ENCODE peak calls at places on chromosomes 6 and 20, in six cellular contexts. H is prostate gland; I is CD8-positive, alpha-beta T cell; Z is foreskin fibroblast; K is upper lobe of right lung; W is BJ. V is an unnamed sample.
A peak's percentile ranks its signal among the peaks of the same experiment; 100 is the strongest.

GRCh38 chr6:68639211-68639610 is 4.1 kb downstream of the ADGRB3 start:
- DNase-seq in Z (no peak), I (no peak), W (no peak), H (no peak), K (no peak), V (no peak)

GRCh38 chr6:92126983-92127382 is 1292.4 kb downstream of the EPHA7 start:
- DNase-seq in Z (no peak), K (no peak), I (no peak), H (no peak), W (no peak), V (no peak)

GRCh38 chr20:31833130-31833930 is 12.1 kb downstream of the FOXS1 start:
- DNase-seq in H (no peak), I (peak; percentile 66), Z (no peak), K (no peak), W (no peak), V (no peak)

GRCh38 chr6:446418-447366 is 55.1 kb downstream of the IRF4 start:
- DNase-seq in K (no peak), W (no peak), Z (no peak), I (peak; percentile 79), H (no peak), V (no peak)

GRCh38 chr6:158008894-158009891 is 27.5 kb downstream of the SYNJ2 start:
- DNase-seq in K (peak; percentile 68), W (no peak), Z (peak; percentile 76), H (peak; percentile 63), I (no peak), V (no peak)

GRCh38 chr6:35213824-35214756 is at the start of gene SCUBE3:
- DNase-seq in Z (no peak), H (no peak), W (no peak), I (no peak), K (peak; percentile 68), V (no peak)

GRCh38 chr6:122568350-122568749 is 41.9 kb upstream of the PKIB start:
- DNase-seq in I (no peak), W (no peak), K (no peak), H (no peak), Z (no peak), V (no peak)

GRCh38 chr6:159433550-159433949 is 259.5 kb downstream of the SOD2 start:
- DNase-seq in H (no peak), Z (no peak), K (no peak), I (no peak), W (no peak), V (no peak)

GRCh38 chr20:17655286-17655651 is 26.8 kb downstream of the RRBP1 start:
- DNase-seq in H (no peak), Z (no peak), I (no peak), K (peak; percentile 33), W (no peak), V (no peak)

GRCh38 chr6:45677381-45677992 is 299.8 kb upstream of the SUPT3H start:
- DNase-seq in Z (no peak), H (peak; percentile 37), K (no peak), W (no peak), I (peak; percentile 70), V (peak; percentile 45)

GRCh38 chr6:163263998-163264661 is 150.4 kb upstream of the QKI start:
- DNase-seq in I (no peak), Z (no peak), K (no peak), W (no peak), H (no peak), V (no peak)

GRCh38 chr20:23010096-23010495 is 25.0 kb upstream of the SSTR4 start:
- DNase-seq in W (no peak), Z (no peak), K (no peak), H (no peak), I (no peak), V (no peak)

GRCh38 chr6:22774129-22774528 is 204.8 kb downstream of the HDGFL1 start:
- DNase-seq in K (no peak), W (no peak), Z (no peak), I (no peak), H (no peak), V (no peak)

GRCh38 chr6:22783921-22784320 is 214.6 kb downstream of the HDGFL1 start:
- DNase-seq in Z (no peak), H (no peak), W (no peak), K (no peak), I (no peak), V (no peak)

GRCh38 chr6:22785036-22785435 is 215.7 kb downstream of the HDGFL1 start:
- DNase-seq in Z (no peak), W (no peak), I (no peak), H (no peak), K (no peak), V (no peak)

GRCh38 chr6:22784611-22785010 is 215.2 kb downstream of the HDGFL1 start:
- DNase-seq in K (no peak), Z (no peak), H (no peak), W (no peak), I (no peak), V (no peak)

DNA sequence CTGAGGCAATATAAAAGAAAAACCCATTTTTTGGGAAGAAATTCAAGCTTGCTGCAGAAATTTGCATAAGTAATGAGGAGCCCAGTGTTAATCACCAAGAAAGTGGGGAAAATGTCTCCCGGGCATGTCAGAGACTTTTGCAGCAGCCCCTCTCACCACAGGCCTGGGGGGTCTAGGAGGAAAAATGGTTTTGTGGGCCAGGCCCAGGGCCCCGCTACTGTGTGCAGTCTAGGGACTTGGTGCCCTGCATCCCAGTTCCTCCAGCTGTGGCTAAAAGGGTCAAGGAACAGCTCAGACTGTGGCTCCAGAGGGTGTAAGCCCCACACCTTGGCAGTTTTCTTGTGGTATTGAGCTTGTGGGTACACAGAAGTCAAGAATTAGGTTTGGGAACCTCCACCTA is 209.7 kb downstream of the HDGFL1 start:
- DNase-seq in Z (no peak), I (no peak), H (no peak), K (no peak), W (no peak), V (no peak)
- H3K4me3 ChIP-seq in Z (no peak overlapping the region), I (no peak overlapping the region), H (no peak overlapping the region), K (no peak overlapping the region), W (no peak overlapping the region), V (no peak overlapping the region)

GRCh38 chr6:53273356-53273755 is 75.4 kb downstream of the ELOVL5 start:
- DNase-seq in I (no peak), Z (no peak), W (no peak), H (no peak), K (no peak), V (no peak)
- TF ChIP-seq CTCF in I (no peak), Z (no peak), W (peak; percentile 9), H (no peak), K (no peak), V (peak; percentile 23)

DNA sequence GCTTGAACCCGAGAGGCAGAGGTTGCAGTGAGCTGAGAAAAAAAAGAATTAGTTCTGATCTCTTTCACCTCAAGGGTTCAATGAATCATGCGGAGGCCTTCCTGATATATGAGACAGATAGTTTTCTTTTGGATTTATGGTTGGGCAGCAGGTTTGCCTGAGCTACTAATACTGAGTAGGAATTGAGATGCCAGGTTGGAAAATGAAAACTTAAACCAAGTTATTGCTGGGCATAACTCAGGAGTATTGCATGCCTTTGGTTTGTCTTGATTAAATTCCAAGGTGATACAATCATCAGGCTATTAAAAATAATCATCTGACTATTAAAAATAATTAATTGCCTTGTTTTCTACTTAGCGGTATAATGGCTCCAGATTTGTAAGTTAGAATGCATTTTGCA is 15.6 kb upstream of the RNF144B start:
- DNase-seq in K (no peak), W (no peak), I (no peak), Z (no peak), H (no peak), V (no peak)
- H3K4me3 ChIP-seq in K (no peak overlapping the region), W (no peak overlapping the region), I (no peak overlapping the region), Z (no peak overlapping the region), H (no peak overlapping the region), V (no peak overlapping the region)

GRCh38 chr20:60071965-60072364 is 113.7 kb downstream of the CDH26 start:
- DNase-seq in W (no peak), I (no peak), K (no peak), Z (peak; percentile 33), H (no peak), V (no peak)

GRCh38 chr20:60069626-60070025 is 111.4 kb downstream of the CDH26 start:
- DNase-seq in K (no peak), W (no peak), I (no peak), H (no peak), Z (no peak), V (no peak)

GRCh38 chr20:60073086-60073485 is 114.9 kb downstream of the CDH26 start:
- DNase-seq in K (no peak), Z (no peak), W (no peak), H (no peak), I (no peak), V (no peak)

GRCh38 chr20:60068509-60068908 is 110.3 kb downstream of the CDH26 start:
- DNase-seq in K (no peak), I (no peak), H (no peak), W (no peak), Z (no peak), V (no peak)

GRCh38 chr20:60070791-60071190 is 112.6 kb downstream of the CDH26 start:
- DNase-seq in Z (no peak), I (no peak), H (no peak), W (no peak), K (no peak), V (no peak)
- TF ChIP-seq CTCF in Z (no peak), I (no peak), H (no peak), W (no peak), K (no peak), V (no peak)

DNA sequence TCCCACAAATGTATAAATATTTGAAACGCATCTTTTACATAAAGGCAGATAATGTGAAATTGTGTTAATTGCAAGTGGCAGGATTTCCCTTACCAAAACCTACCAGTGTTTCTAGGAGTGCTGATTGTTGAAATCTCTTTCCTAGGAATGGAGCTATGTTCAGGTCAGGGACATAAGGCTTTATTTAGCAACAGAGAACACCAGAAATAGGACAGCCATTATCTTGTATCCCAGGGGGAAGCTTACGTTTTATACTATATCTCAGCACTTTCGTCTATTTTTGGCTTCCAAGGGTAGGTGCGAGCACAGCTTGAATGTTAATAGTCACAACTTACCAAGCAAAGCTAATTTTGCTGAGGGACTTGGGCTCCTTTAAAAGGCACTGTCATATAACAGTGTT is 94.1 kb downstream of the SYCP2 start:
- DNase-seq in W (no peak), Z (no peak), H (no peak), K (no peak), I (no peak), V (no peak)
- H3K4me3 ChIP-seq in W (no peak overlapping the region), Z (no peak overlapping the region), H (no peak overlapping the region), K (no peak overlapping the region), I (no peak overlapping the region), V (no peak overlapping the region)

DNA sequence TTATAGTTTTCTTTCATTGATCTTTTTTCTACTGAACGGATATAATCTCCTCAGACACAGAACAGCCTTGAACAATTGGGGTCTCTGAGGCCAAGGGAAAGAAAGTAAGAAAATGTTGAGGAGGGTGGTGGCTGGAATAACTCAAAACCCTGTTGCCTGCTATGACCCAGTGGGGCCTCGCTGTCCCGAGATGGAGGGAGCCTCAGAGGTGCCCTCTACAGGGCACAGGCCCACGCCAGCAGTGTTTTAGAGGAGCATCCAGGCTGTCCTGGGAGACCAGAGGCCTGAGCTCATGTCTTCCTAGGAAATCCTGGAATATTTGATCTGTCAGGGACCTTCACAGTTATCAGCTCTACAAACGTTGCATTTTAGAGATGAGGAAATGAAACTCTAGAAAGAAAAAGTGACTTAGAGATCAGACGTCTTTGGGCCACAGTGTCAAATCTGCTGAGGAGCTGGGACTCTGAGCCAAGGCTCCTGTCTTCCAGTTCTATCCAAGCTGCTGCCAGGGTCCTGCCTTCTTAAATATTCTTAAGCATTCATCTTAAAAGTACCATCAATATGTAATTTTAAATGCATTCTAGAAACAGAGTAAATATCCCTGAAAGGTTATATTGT is 26.3 kb downstream of the ALDH5A1 start:
- DNase-seq in H (peak; percentile 26), K (peak; percentile 77), Z (peak; percentile 3), I (no peak), W (no peak), V (no peak)
- TF ChIP-seq CTCF in H (peak; percentile 11), K (peak; percentile 65), Z (peak; percentile 80), I (no peak), W (peak; percentile 90), V (peak; percentile 79)

V was measured in epithelial cell of proximal tubule.